ENCODE peak calls at places on chromosome 7, in five cellular contexts. S, C, A, I and M are unnamed samples.

GRCh38 chr7:45101748-45102147 is 9.7 kb downstream of the TBRG4 start:
- DNase-seq in C (no peak), A (no peak), I (no peak), S (no peak), M (no peak)

GRCh38 chr7:32511791-32512190 is 16.5 kb downstream of the AVL9 start:
- DNase-seq in A (no peak), C (no peak), I (no peak), S (peak; percentile 84), M (no peak)

GRCh38 chr7:11605749-11606148 is 226.2 kb downstream of the THSD7A start:
- DNase-seq in S (peak; percentile 27), C (no peak), I (no peak), A (no peak), M (no peak)

GRCh38 chr7:44276571-44277101 is 48.8 kb downstream of the CAMK2B start:
- DNase-seq in A (no peak), C (no peak), I (no peak), S (no peak), M (no peak)

GRCh38 chr7:28767356-28767755 is 190.8 kb downstream of the TRIL start:
- DNase-seq in I (no peak), C (no peak), A (no peak), S (peak; percentile 14), M (no peak)

GRCh38 chr7:114083714-114084113 is 164.9 kb upstream of the PPP1R3A start:
- DNase-seq in A (no peak), S (no peak), I (no peak), C (no peak), M (peak; percentile 21)

GRCh38 chr7:47893238-47893637 is 55.0 kb downstream of the PKD1L1 start:
- DNase-seq in S (no peak), A (no peak), C (no peak), I (no peak), M (peak; percentile 27)

GRCh38 chr7:76063525-76063924 is 15.6 kb downstream of the MDH2 start:
- DNase-seq in I (no peak), A (no peak), C (no peak), S (no peak), M (no peak)

GRCh38 chr7:7719235-7719634 is 828 bp upstream of the RPA3 start:
- DNase-seq in S (peak; percentile 93), C (peak; percentile 72), A (peak; percentile 95), I (peak; percentile 59), M (peak; percentile 76)

GRCh38 chr7:139297795-139298194 is 43.3 kb upstream of the FMC1 start:
- DNase-seq in C (no peak), A (no peak), I (no peak), S (no peak), M (no peak)

DNA sequence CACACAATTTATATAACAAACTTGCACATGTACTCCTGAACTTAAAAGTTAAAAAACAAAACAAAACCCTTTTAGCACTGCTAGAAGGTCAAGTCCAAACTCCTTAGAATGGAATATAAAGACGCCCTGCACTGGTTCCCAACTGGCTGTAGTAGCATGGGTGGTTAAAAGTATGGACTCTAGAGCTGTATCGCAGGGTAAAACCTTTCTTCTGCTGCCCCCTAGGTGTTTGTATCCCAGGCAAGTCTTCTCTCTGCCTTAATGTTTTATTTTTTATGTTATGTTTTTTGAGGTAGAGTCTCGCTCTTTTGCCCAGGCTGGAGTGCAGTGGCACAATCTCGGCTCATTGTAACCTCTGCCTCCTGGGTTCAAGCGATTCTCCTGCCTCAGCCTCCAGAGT is 35.2 kb downstream of the LSMEM1 start:
- DNase-seq in A (no peak), S (no peak), C (no peak), I (no peak), M (no peak)
- TF ChIP-seq CTCF in A (no peak), S (no peak), C (no peak), I (no peak), M (no peak)

GRCh38 chr7:151076863-151077704 is 3.5 kb downstream of the FASTK start:
- DNase-seq in S (no peak), C (no peak), A (no peak), I (no peak), M (no peak)
- TF ChIP-seq CTCF in S (peak; percentile 33), C (peak; percentile 49), A (peak; percentile 48), I (peak; percentile 30), M (no peak)

GRCh38 chr7:158706710-158707590 is 2.3 kb upstream of the NCAPG2 start:
- DNase-seq in S (no peak), C (no peak), I (no peak), A (no peak), M (no peak)
- TF ChIP-seq CTCF in S (no peak), C (no peak), I (no peak), A (no peak), M (no peak)

DNA sequence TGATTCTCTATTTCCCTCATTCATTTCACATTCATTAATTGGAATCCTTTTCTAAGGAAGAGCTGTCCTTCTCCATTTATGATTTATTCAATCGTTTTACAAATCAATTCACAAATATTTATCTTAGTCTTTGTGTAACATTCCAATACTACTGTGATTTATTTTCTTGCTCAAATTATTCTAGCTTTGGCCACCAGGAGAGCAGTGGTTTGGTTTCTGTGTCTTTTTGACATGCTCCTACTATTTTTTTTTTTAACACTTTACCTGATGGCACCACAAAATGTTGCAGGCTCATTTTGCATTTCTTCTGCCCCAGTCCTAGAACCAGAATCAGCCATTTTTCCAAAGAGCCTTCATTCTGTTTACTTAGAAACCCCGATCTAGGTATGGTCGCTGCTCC is 13.3 kb upstream of the RBM33 start:
- DNase-seq in I (no peak), C (no peak), A (no peak), S (no peak), M (no peak)
- TF ChIP-seq CTCF in I (no peak), C (no peak), A (no peak), S (peak; percentile 1), M (no peak)

DNA sequence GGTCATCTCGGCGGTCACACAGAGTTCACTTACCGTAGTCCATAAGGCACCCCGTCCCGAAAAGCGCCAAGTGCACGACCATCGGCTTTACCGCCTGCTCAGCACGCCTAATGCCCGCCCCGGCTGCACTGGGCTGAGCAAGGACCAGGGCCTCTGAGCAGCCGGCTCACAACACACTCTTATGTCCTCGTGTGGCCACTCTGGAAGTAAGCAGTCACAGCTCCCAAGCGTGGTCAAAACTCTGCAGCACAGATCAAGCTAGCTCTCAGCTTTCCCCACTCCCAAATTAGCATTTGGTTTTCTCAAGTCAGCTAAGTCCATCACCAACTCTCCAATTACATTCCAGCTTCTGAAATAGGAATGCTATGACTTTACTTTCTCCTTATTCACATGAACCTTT is 57.7 kb downstream of the MAD1L1 start:
- DNase-seq in C (no peak), I (no peak), A (no peak), S (no peak), M (no peak)
- TF ChIP-seq CTCF in C (no peak), I (no peak), A (no peak), S (no peak), M (no peak)

GRCh38 chr7:42736931-42737330 is 174.9 kb downstream of the C7orf25 start:
- DNase-seq in I (no peak), C (no peak), S (no peak), A (no peak), M (no peak)
- TF ChIP-seq CTCF in I (no peak), C (no peak), S (peak; percentile 9), A (peak; percentile 20), M (no peak)

GRCh38 chr7:88358534-88358838 is 51.8 kb upstream of the STEAP4 start:
- DNase-seq in S (no peak), A (no peak), I (no peak), C (no peak), M (no peak)
- TF ChIP-seq CTCF in S (no peak), A (no peak), I (no peak), C (no peak), M (no peak)

DNA sequence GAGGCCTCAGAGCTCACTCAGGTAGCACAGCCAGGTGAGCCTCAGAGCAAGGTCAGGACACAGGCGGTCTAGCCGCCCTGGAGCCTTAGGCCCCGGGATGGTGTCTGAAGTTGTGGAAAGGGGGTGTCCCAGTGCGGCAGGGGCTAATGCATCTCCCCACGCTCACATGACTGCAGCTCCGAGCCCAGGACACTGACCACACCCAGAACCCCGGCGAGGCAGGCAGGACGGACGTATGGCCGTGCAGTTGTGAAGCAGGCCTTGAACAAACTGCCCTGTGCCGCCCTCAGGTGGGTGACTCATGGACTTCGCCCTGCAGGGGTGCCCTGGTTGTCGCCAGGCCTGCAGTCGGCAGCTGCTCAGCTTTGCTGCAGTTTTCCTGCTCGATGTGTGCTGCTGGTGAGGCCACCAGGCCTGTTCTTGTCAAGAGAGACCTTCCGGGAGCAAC is 5.0 kb upstream of the PRKAR1B start:
- DNase-seq in A (peak; percentile 71), S (no peak), I (no peak), C (no peak), M (no peak)
- TF ChIP-seq CTCF in A (peak; percentile 39), S (no peak), I (no peak), C (no peak), M (no peak)

DNA sequence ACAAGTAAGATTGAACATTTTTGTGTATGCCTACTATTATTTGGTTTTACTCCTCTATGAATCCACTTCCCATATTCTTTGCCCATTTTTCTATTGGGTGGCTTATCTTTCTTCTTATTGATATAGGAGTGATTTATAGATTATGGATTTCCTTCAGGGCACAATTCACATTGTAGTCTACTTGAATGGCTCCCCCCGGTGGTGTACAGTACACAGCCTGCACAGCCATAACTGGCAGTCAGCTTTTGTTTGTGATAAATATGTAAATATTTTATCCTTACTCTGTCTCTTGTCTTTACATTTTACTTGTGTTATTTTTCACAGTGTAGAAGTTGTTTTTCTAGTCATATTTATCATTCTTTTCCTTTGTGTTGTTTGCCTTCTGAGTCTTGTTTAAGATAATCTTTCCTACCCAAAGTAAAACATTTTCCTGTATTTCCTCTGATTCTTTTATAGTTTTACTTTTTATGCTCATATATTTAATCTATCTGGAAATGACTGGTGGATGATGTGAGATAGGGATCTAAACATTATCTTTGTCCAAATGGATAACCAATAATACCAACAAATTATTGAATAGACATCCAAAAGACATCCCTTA is 23.9 kb upstream of the CALD1 start:
- DNase-seq in C (no peak), S (peak; percentile 57), I (no peak), A (peak; percentile 56), M (no peak)
- TF ChIP-seq CTCF in C (peak; percentile 69), S (peak; percentile 79), I (peak; percentile 48), A (peak; percentile 86), M (peak; percentile 27)

GRCh38 chr7:2753148-2753547 is 65.1 kb downstream of the AMZ1 start:
- DNase-seq in A (no peak), C (no peak), I (no peak), S (no peak), M (no peak)

GRCh38 chr7:2754912-2755311 is 66.9 kb downstream of the AMZ1 start:
- DNase-seq in C (no peak), A (no peak), S (no peak), I (no peak), M (no peak)

GRCh38 chr7:2750054-2750453 is 62.1 kb downstream of the AMZ1 start:
- DNase-seq in A (no peak), I (no peak), S (no peak), C (no peak), M (no peak)

GRCh38 chr7:2754086-2754485 is 66.1 kb downstream of the AMZ1 start:
- DNase-seq in C (no peak), A (peak; percentile 34), I (no peak), S (peak; percentile 43), M (no peak)

GRCh38 chr7:2751086-2751485 is 63.1 kb downstream of the AMZ1 start:
- DNase-seq in I (no peak), C (no peak), S (no peak), A (no peak), M (no peak)
- TF ChIP-seq CTCF in I (peak; percentile 7), C (no peak), S (no peak), A (no peak), M (no peak)